ENCODE peak calls at places on chromosomes 13 and 19, in six cellular contexts. I, X, H, C, O and Q are unnamed samples. For H4K20me1, the result is how much of the 10 kb centered on the place peaks cover.

GRCh38 chr13:51000058-51000457 is 90.5 kb downstream of the RNASEH2B start:
- DNase-seq in O (no peak), X (no peak), H (peak), I (no peak), C (no peak), Q (no peak)

GRCh38 chr19:38845374-38846024 is 4.3 kb downstream of the HNRNPL start:
- DNase-seq in H (no peak), O (no peak), X (no peak), I (no peak), C (no peak), Q (no peak)

GRCh38 chr13:102033719-102034446 is 368.0 kb downstream of the FGF14 start:
- DNase-seq in O (no peak), H (no peak), X (no peak), C (no peak), I (no peak), Q (no peak)

GRCh38 chr13:63092461-63092860 is 1676.8 kb upstream of the PCDH20 start:
- DNase-seq in C (no peak), H (no peak), X (no peak), O (no peak), I (no peak), Q (no peak)

GRCh38 chr13:106373304-106373988 is 162.0 kb downstream of the EFNB2 start:
- DNase-seq in X (no peak), I (no peak), O (no peak), C (no peak), H (no peak), Q (no peak)

GRCh38 chr19:53868892-53869804 is 1.5 kb downstream of the MYADM start:
- DNase-seq in C (no peak), I (peak), H (peak), X (peak), O (peak), Q (peak)

GRCh38 chr19:41646589-41647204 is 19.8 kb upstream of the CEACAM4 start:
- DNase-seq in C (peak), O (peak), I (no peak), H (peak), X (peak), Q (no peak)

GRCh38 chr13:55266644-55267043 is 1874.1 kb upstream of the PRR20A start:
- DNase-seq in H (no peak), O (no peak), C (no peak), X (no peak), I (no peak), Q (no peak)

GRCh38 chr19:48962029-48962848 is 2.9 kb upstream of the FTL start:
- DNase-seq in C (peak), O (peak), I (no peak), X (no peak), H (peak), Q (peak)

GRCh38 chr13:75876371-75877050 is 240.4 kb downstream of the LMO7 start:
- DNase-seq in I (peak), C (peak), X (peak), H (peak), O (peak), Q (peak)

GRCh38 chr13:87677334-87678234 is 6.4 kb downstream of the SLITRK5 start:
- DNase-seq in I (no peak), X (no peak), O (peak), C (no peak), H (peak), Q (peak)

GRCh38 chr13:51935326-51936171 is 73.8 kb downstream of the CCDC70 start:
- DNase-seq in X (peak), I (peak), O (peak), C (no peak), H (peak), Q (no peak)

GRCh38 chr19:13132471-13133166 is 14.6 kb downstream of the NACC1 start:
- DNase-seq in O (peak), I (peak), C (no peak), H (peak), X (no peak), Q (peak)
- H4K20me1 ChIP-seq in O (under half), I (under half), C (under half), H (under half), X (under half), Q (half or more)

GRCh38 chr19:36222503-36222902 is 7.6 kb downstream of the ZNF146 start:
- DNase-seq in H (no peak), X (no peak), I (no peak), C (no peak), O (no peak), Q (no peak)

GRCh38 chr19:36215276-36216171 is 618 bp downstream of the ZNF146 start:
- DNase-seq in X (no peak), I (peak), H (peak), O (peak), C (peak), Q (no peak)

GRCh38 chr19:36225219-36225892 is 10.4 kb downstream of the ZNF146 start:
- DNase-seq in C (no peak), X (no peak), H (peak), I (peak), O (peak), Q (no peak)

DNA sequence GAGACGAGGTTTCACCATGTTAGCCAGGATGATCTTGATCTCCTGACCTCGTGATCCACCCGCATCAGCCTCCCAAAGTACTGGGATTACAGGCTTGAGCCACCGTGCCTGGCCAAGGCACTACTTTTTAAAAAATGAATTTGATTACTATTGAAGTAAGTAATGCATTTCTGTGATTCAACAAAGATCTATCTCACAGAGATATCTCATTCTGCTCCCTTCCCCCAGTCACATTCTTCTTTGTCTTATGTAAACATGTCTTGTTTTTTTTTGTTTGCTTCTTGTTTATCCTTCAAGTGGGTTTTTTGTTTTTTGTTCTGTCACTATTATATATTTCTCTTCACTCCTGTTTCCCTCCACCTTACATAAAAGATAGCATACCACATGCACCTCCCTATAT is 6.6 kb downstream of the ZNF146 start:
- DNase-seq in I (no peak), H (no peak), O (no peak), X (no peak), C (no peak), Q (no peak)
- H4K20me1 ChIP-seq in I (under half), H (under half), O (under half), X (under half), C (under half), Q (under half)

GRCh38 chr19:23262892-23263291 is 12.7 kb upstream of the ZNF724 start:
- DNase-seq in O (no peak), H (no peak), C (no peak), I (no peak), X (no peak), Q (no peak)

GRCh38 chr19:23260956-23261355 is 10.8 kb upstream of the ZNF724 start:
- DNase-seq in X (no peak), O (no peak), H (no peak), I (no peak), C (no peak), Q (no peak)

GRCh38 chr19:23261496-23262020 is 11.4 kb upstream of the ZNF724 start:
- DNase-seq in X (no peak), C (no peak), H (no peak), O (no peak), I (no peak), Q (no peak)

GRCh38 chr19:23263870-23264590 is 13.8 kb upstream of the ZNF724 start:
- DNase-seq in H (peak), C (no peak), X (no peak), O (no peak), I (peak), Q (no peak)

DNA sequence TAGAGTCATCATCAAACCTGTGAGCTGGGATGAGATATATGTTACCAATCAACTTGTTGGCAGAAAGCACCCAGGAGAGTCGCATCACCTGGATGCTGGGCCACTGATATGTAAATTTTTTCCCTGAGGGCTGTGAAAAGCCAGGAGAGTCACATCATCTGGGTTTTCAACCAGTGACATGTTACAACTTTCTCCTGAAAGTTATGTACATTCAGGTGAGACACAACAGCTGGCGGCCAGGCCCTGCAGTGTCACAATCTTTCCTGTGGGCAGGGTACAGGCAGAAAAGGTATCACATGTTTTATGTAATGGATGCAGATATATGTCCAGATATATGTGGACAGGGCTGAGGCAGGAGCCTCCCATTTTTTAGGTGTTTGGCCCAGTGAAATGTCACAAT is 13.2 kb upstream of the ZNF724 start:
- DNase-seq in I (no peak), C (no peak), O (no peak), X (no peak), H (no peak), Q (no peak)
- H4K20me1 ChIP-seq in I (under half), C (under half), O (under half), X (under half), H (under half), Q (under half)

DNA sequence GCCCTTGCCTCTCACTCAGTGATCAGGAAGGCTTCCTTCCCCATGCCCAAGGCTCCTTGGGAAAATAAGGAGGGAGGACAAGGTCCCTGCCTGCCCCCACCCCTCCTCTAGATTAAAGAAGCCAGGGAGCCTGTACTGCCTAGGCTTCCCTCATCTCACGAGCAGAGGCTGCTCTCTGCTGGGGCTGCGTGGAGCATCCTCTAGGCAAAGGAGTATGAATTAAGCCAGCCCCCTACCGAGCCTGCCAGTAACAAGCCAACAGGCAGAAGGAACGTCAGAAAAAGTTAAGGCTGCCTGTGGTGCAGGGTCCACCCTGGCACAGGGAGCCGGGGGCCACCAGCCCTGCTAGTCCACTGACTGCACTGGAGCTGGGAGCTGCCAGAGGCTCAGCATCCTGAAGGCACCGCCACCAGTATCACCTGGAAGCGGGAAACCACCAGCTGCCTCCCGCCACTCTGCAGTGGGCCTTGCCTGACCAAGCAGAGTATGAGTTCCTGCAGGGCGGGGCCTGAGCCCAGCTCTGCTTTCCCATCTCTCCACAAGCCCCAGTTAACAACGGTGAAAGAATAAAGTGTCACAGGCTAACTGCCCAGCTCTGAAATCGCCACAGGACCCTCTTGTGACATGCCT is 6.8 kb downstream of the NAPA start:
- DNase-seq in I (no peak), X (no peak), C (no peak), H (no peak), O (no peak), Q (no peak)
- H4K20me1 ChIP-seq in I (under half), X (under half), C (under half), H (under half), O (under half), Q (under half)

GRCh38 chr13:19998960-19999359 is 40.4 kb downstream of the ZMYM2 start:
- DNase-seq in C (no peak), I (no peak), H (no peak), X (no peak), O (no peak), Q (no peak)
- H4K20me1 ChIP-seq in C (under half), I (under half), H (under half), X (under half), O (under half), Q (under half)

GRCh38 chr19:31290926-31291590 is 58.2 kb downstream of the TSHZ3 start:
- DNase-seq in X (no peak), O (no peak), C (no peak), H (no peak), I (no peak), Q (no peak)

GRCh38 chr19:31292639-31293185 is 56.5 kb downstream of the TSHZ3 start:
- DNase-seq in X (no peak), O (no peak), C (no peak), I (no peak), H (no peak), Q (no peak)

GRCh38 chr19:31289976-31290375 is 59.3 kb downstream of the TSHZ3 start:
- DNase-seq in C (no peak), O (no peak), I (no peak), H (no peak), X (no peak), Q (no peak)

GRCh38 chr19:31286491-31286890 is 62.7 kb downstream of the TSHZ3 start:
- DNase-seq in C (no peak), I (no peak), X (no peak), O (no peak), H (peak), Q (no peak)

DNA sequence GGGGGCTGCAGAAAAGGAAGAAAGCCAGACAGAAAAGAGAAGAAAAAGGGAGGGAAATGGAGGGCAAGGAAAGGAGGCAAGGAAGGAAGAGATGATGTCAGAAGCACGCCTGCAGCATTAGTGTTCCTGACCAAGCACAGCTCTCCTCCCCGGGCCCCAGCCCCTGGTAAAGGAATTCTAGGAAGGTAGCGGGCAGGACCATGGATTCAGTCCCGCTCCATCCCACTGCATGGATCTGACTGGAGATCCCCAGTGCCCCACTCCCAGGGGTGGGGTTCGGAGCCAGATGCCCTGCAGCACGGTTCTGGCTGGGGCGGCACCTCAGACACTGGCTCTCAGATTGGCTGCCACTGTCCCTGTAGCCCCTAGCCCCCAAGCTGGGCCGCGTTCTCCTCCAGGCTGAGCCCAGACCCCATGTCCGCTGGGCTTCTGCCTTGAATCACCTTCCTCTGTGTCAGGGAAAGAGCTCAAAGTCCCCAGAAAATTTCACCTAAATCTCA is 59.8 kb downstream of the TSHZ3 start:
- DNase-seq in O (no peak), I (no peak), X (no peak), C (no peak), H (no peak), Q (no peak)
- H4K20me1 ChIP-seq in O (under half), I (under half), X (under half), C (under half), H (under half), Q (under half)

GRCh38 chr19:18996796-18997394 is 36.4 kb downstream of the SUGP2 start:
- DNase-seq in C (no peak), H (no peak), X (no peak), O (no peak), I (no peak), Q (no peak)

GRCh38 chr19:18996351-18996750 is 37.0 kb downstream of the SUGP2 start:
- DNase-seq in I (no peak), O (no peak), H (no peak), C (no peak), X (no peak), Q (no peak)

GRCh38 chr19:18999896-19000620 is 33.3 kb downstream of the SUGP2 start:
- DNase-seq in I (no peak), C (no peak), X (no peak), O (no peak), H (peak), Q (no peak)

GRCh38 chr19:18999016-18999758 is 34.1 kb downstream of the SUGP2 start:
- DNase-seq in X (no peak), I (peak), C (no peak), O (peak), H (peak), Q (peak)

DNA sequence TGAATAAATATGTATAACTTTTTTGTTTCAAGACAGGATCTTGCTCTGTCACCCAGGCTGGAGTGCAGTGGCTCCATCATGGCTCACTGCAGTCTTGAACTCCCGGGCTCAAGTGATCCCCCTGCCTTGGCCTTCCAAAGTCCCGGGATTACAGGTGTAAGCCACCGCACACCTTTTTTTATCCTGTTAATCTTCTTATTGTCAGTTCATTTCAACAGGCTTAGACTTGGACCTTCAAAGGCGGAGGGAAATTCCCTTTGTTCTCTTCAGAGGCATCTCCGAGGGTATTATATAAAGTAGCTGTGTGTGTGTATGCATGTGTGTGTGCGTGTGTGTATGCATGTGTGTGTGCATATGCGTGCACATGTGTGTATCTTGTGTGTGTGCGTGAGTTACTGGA is 35.0 kb downstream of the SUGP2 start:
- DNase-seq in O (no peak), H (no peak), I (no peak), C (no peak), X (no peak), Q (no peak)
- H4K20me1 ChIP-seq in O (under half), H (under half), I (under half), C (under half), X (under half), Q (under half)

GRCh38 chr19:13010992-13011652 is 15.8 kb downstream of the NFIX start:
- DNase-seq in C (no peak), H (peak), X (no peak), O (no peak), I (no peak), Q (no peak)

GRCh38 chr19:13007292-13008045 is 12.2 kb downstream of the NFIX start:
- DNase-seq in O (no peak), X (no peak), H (peak), I (peak), C (no peak), Q (no peak)

GRCh38 chr19:13006431-13007281 is 11.4 kb downstream of the NFIX start:
- DNase-seq in I (no peak), X (no peak), H (peak), O (no peak), C (no peak), Q (no peak)

GRCh38 chr19:13010038-13010991 is 15.0 kb downstream of the NFIX start:
- DNase-seq in X (no peak), H (peak), O (no peak), I (no peak), C (no peak), Q (no peak)

DNA sequence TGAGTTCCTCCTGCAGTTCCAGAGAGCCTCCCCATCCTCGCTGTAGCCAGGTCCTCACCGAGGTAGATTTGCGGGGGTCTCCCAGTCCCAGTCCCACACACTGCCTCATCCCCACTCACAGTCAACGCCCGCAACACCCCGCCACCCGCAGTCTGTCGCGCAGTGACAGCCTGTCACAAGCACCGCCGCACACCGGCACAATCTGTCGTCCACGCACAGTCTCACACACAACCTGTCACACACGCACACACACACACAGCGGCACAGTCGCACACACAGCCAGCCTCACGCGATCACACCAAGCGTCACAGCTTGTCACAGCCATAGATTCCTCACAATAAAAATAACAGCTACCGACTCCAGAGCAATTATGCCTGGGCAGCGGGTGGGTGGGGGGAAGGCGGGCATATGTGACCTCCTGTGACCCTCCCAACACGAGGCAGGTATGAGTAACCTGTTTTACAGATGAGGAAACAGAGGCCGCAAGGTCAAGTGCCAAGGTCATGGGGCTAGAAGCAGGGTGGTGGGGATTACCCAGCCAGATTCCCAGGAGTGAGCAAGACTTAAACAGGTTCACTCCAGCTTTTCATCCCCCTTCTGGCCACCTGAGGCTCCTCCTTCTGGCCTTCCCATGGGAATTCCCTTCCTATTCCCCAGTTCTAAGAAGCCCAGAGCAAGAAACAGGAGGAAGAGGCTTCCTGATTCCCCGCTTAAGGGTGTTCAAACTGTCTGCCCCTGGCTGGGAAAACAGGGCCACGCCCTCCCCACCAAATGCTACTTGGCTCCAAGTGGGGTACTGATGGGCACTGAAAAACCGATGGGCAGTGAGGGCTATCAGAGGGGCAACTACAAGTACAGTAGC is 13.9 kb downstream of the NFIX start:
- DNase-seq in C (no peak), I (peak), O (peak), H (peak), X (no peak), Q (no peak)
- H4K20me1 ChIP-seq in C (under half), I (under half), O (under half), H (under half), X (under half), Q (under half)

GRCh38 chr19:7602240-7602934 is 6.7 kb downstream of the CAMSAP3 start:
- DNase-seq in X (no peak), C (no peak), O (no peak), H (no peak), I (no peak), Q (no peak)
- H4K20me1 ChIP-seq in X (under half), C (under half), O (under half), H (under half), I (under half), Q (under half)

GRCh38 chr13:99230991-99231390 is 27.2 kb downstream of the GPR18 start:
- DNase-seq in H (no peak), I (no peak), C (peak), X (no peak), O (no peak), Q (peak)
- H4K20me1 ChIP-seq in H (under half), I (under half), C (under half), X (under half), O (under half), Q (half or more)